ENCODE peak calls at places on chromosomes 5 and 9, in seven cellular contexts. One of them, this sample, is unnamed.

GRCh38 chr5:116370149-116370548 is 204.5 kb downstream of the SEMA6A start:
- DNase-seq in T-cell: no peak
- DNase-seq in astrocyte of the cerebellum: no peak
- DNase-seq in stimulated activated CD4-positive, alpha-beta T cell treated with anti-CD3 and anti-CD28 coated beads, TNF-alpha, amount 100 ng/mL, for 24 hours: no peak
- DNase-seq in iPS-NIHi11: no peak
- DNase-seq in left cardiac atrium: no peak
- DNase-seq in endothelial cell: no peak
- DNase-seq in this sample: no peak

GRCh38 chr5:52727568-52727967 is 60.1 kb upstream of the ITGA1 start:
- DNase-seq in T-cell: no peak
- DNase-seq in astrocyte of the cerebellum: peak
- DNase-seq in stimulated activated CD4-positive, alpha-beta T cell treated with anti-CD3 and anti-CD28 coated beads, TNF-alpha, amount 100 ng/mL, for 24 hours: no peak
- DNase-seq in iPS-NIHi11: no peak
- DNase-seq in left cardiac atrium: peak
- DNase-seq in endothelial cell: peak
- DNase-seq in this sample: no peak

GRCh38 chr5:82793808-82794419 is 283.3 kb downstream of the TMEM167A start:
- DNase-seq in T-cell: peak
- DNase-seq in astrocyte of the cerebellum: no peak
- DNase-seq in stimulated activated CD4-positive, alpha-beta T cell treated with anti-CD3 and anti-CD28 coated beads, TNF-alpha, amount 100 ng/mL, for 24 hours: peak
- DNase-seq in iPS-NIHi11: peak
- DNase-seq in left cardiac atrium: no peak
- DNase-seq in endothelial cell: peak
- DNase-seq in this sample: peak

GRCh38 chr9:82168585-82168984 is 180.0 kb downstream of the SPATA31D1 start:
- DNase-seq in T-cell: no peak
- DNase-seq in astrocyte of the cerebellum: no peak
- DNase-seq in stimulated activated CD4-positive, alpha-beta T cell treated with anti-CD3 and anti-CD28 coated beads, TNF-alpha, amount 100 ng/mL, for 24 hours: no peak
- DNase-seq in iPS-NIHi11: no peak
- DNase-seq in left cardiac atrium: no peak
- DNase-seq in endothelial cell: no peak
- DNase-seq in this sample: no peak

GRCh38 chr9:806285-807156 is 35.0 kb upstream of the DMRT1 start:
- DNase-seq in T-cell: no peak
- DNase-seq in astrocyte of the cerebellum: peak
- DNase-seq in stimulated activated CD4-positive, alpha-beta T cell treated with anti-CD3 and anti-CD28 coated beads, TNF-alpha, amount 100 ng/mL, for 24 hours: no peak
- DNase-seq in iPS-NIHi11: peak
- DNase-seq in left cardiac atrium: no peak
- DNase-seq in endothelial cell: peak
- DNase-seq in this sample: peak

GRCh38 chr9:125428060-125428481 is 166.4 kb downstream of the GAPVD1 start:
- DNase-seq in T-cell: no peak
- DNase-seq in astrocyte of the cerebellum: no peak
- DNase-seq in stimulated activated CD4-positive, alpha-beta T cell treated with anti-CD3 and anti-CD28 coated beads, TNF-alpha, amount 100 ng/mL, for 24 hours: no peak
- DNase-seq in iPS-NIHi11: peak
- DNase-seq in left cardiac atrium: no peak
- DNase-seq in endothelial cell: no peak
- DNase-seq in this sample: peak

GRCh38 chr9:127049581-127049980 is 72.9 kb downstream of the ANGPTL2 start:
- DNase-seq in T-cell: no peak
- DNase-seq in astrocyte of the cerebellum: no peak
- DNase-seq in stimulated activated CD4-positive, alpha-beta T cell treated with anti-CD3 and anti-CD28 coated beads, TNF-alpha, amount 100 ng/mL, for 24 hours: no peak
- DNase-seq in iPS-NIHi11: no peak
- DNase-seq in left cardiac atrium: no peak
- DNase-seq in endothelial cell: no peak
- DNase-seq in this sample: no peak

GRCh38 chr9:135051316-135052038 is 36.0 kb upstream of the OLFM1 start:
- DNase-seq in T-cell: no peak
- DNase-seq in astrocyte of the cerebellum: no peak
- DNase-seq in stimulated activated CD4-positive, alpha-beta T cell treated with anti-CD3 and anti-CD28 coated beads, TNF-alpha, amount 100 ng/mL, for 24 hours: no peak
- DNase-seq in iPS-NIHi11: no peak
- DNase-seq in left cardiac atrium: no peak
- DNase-seq in endothelial cell: no peak
- DNase-seq in this sample: no peak

GRCh38 chr5:143187495-143187894 is 216.0 kb downstream of the NR3C1 start:
- DNase-seq in T-cell: no peak
- DNase-seq in astrocyte of the cerebellum: no peak
- DNase-seq in stimulated activated CD4-positive, alpha-beta T cell treated with anti-CD3 and anti-CD28 coated beads, TNF-alpha, amount 100 ng/mL, for 24 hours: no peak
- DNase-seq in iPS-NIHi11: no peak
- DNase-seq in left cardiac atrium: no peak
- DNase-seq in endothelial cell: no peak
- DNase-seq in this sample: no peak

GRCh38 chr5:65034029-65034781 is 265.5 kb downstream of the CWC27 start:
- DNase-seq in T-cell: no peak
- DNase-seq in astrocyte of the cerebellum: no peak
- DNase-seq in stimulated activated CD4-positive, alpha-beta T cell treated with anti-CD3 and anti-CD28 coated beads, TNF-alpha, amount 100 ng/mL, for 24 hours: no peak
- DNase-seq in iPS-NIHi11: no peak
- DNase-seq in left cardiac atrium: no peak
- DNase-seq in endothelial cell: no peak
- DNase-seq in this sample: no peak

GRCh38 chr9:7298123-7298522 is 501.5 kb downstream of the DMAC1 start:
- DNase-seq in T-cell: no peak
- DNase-seq in astrocyte of the cerebellum: no peak
- DNase-seq in stimulated activated CD4-positive, alpha-beta T cell treated with anti-CD3 and anti-CD28 coated beads, TNF-alpha, amount 100 ng/mL, for 24 hours: no peak
- DNase-seq in iPS-NIHi11: no peak
- DNase-seq in left cardiac atrium: no peak
- DNase-seq in endothelial cell: no peak
- DNase-seq in this sample: no peak

GRCh38 chr5:32057157-32058096 is 116.7 kb downstream of the GOLPH3 start:
- DNase-seq in T-cell: no peak
- DNase-seq in astrocyte of the cerebellum: no peak
- DNase-seq in stimulated activated CD4-positive, alpha-beta T cell treated with anti-CD3 and anti-CD28 coated beads, TNF-alpha, amount 100 ng/mL, for 24 hours: no peak
- DNase-seq in iPS-NIHi11: peak
- DNase-seq in left cardiac atrium: no peak
- DNase-seq in endothelial cell: no peak
- DNase-seq in this sample: no peak

GRCh38 chr9:5562806-5563416 is 52.6 kb downstream of the PDCD1LG2 start:
- DNase-seq in T-cell: no peak
- DNase-seq in astrocyte of the cerebellum: peak
- DNase-seq in stimulated activated CD4-positive, alpha-beta T cell treated with anti-CD3 and anti-CD28 coated beads, TNF-alpha, amount 100 ng/mL, for 24 hours: no peak
- DNase-seq in iPS-NIHi11: no peak
- DNase-seq in left cardiac atrium: no peak
- DNase-seq in endothelial cell: no peak
- DNase-seq in this sample: no peak

GRCh38 chr5:53679261-53679660 is 118.8 kb downstream of the NDUFS4 start:
- DNase-seq in T-cell: no peak
- DNase-seq in astrocyte of the cerebellum: no peak
- DNase-seq in stimulated activated CD4-positive, alpha-beta T cell treated with anti-CD3 and anti-CD28 coated beads, TNF-alpha, amount 100 ng/mL, for 24 hours: no peak
- DNase-seq in iPS-NIHi11: no peak
- DNase-seq in left cardiac atrium: no peak
- DNase-seq in endothelial cell: no peak
- DNase-seq in this sample: no peak

This sample was measured in germinal center.